ENCODE peak calls at places on chromosomes 3 and 15, in four cellular contexts. E is omental fat pad, P is HTR-8/SVneo, Y is left ventricle myocardium inferior. Z is an unnamed sample.

GRCh38 chr3:112043621-112044201 is 9.2 kb downstream of the TMPRSS7 start:
- DNase-seq in E (no peak), P (peak; percentile 78), Y (no peak), Z (peak; percentile 66)

GRCh38 chr15:25718597-25718996 is 144.5 kb downstream of the ATP10A start:
- DNase-seq in E (no peak), P (no peak), Y (no peak), Z (no peak)

GRCh38 chr3:29138171-29138570 is 142.7 kb upstream of the RBMS3 start:
- DNase-seq in E (no peak), P (no peak), Y (no peak), Z (no peak)

GRCh38 chr15:41513282-41514227 is at the start of gene LTK:
- DNase-seq in E (no peak), P (no peak), Y (no peak), Z (peak; percentile 14)

GRCh38 chr3:24810881-24811280 is 316.2 kb upstream of the THRB start:
- DNase-seq in E (no peak), P (no peak), Y (no peak), Z (no peak)

GRCh38 chr3:111045564-111045963 is 26.1 kb upstream of the NECTIN3 start:
- DNase-seq in E (no peak), P (no peak), Y (no peak), Z (peak; percentile 34)

GRCh38 chr3:69425249-69425648 is 39.4 kb upstream of the FRMD4B start:
- DNase-seq in E (no peak), P (peak; percentile 31), Y (no peak), Z (peak; percentile 42)

GRCh38 chr3:14374444-14374883 is 27.9 kb upstream of the SLC6A6 start:
- DNase-seq in E (no peak), P (no peak), Y (peak; percentile 48), Z (peak; percentile 55)

GRCh38 chr3:173988912-173989311 is 591.4 kb downstream of the NLGN1 start:
- DNase-seq in E (no peak), P (no peak), Y (no peak), Z (no peak)

GRCh38 chr3:13706451-13706850 is 157.5 kb downstream of the FBLN2 start:
- DNase-seq in E (no peak), P (no peak), Y (no peak), Z (no peak)

GRCh38 chr3:19644405-19644804 is 289.6 kb downstream of the EFHB start:
- DNase-seq in E (no peak), P (no peak), Y (no peak), Z (no peak)

GRCh38 chr3:194851254-194851653 is 165.6 kb downstream of the FAM43A start:
- DNase-seq in E (no peak), P (no peak), Y (no peak), Z (no peak)

GRCh38 chr15:25742008-25742407 is 121.1 kb downstream of the ATP10A start:
- DNase-seq in E (no peak), P (no peak), Y (no peak), Z (no peak)

GRCh38 chr3:111919370-111920065 is 59.3 kb upstream of the ABHD10 start:
- DNase-seq in E (no peak), P (no peak), Y (no peak), Z (no peak)

GRCh38 chr3:12756185-12756584 is 2.9 kb downstream of the TMEM40 start:
- DNase-seq in E (no peak), P (no peak), Y (no peak), Z (no peak)

GRCh38 chr15:64770626-64771025 is 4.8 kb downstream of the RBPMS2 start:
- DNase-seq in E (no peak), P (no peak), Y (no peak), Z (no peak)

Z was measured in bronchial epithelial cell.